ENCODE peak calls at places on chromosomes 7 and 10, in seven cellular contexts. G is PC-3, A is lung, Y is GM13976, I is fibroblast of mammary gland, Z is A549, J is fibroblast of the aortic adventitia. W is an unnamed sample.

GRCh38 chr7:13742719-13743640 is 246.5 kb downstream of the ETV1 start:
- DNase-seq in I (peak; percentile 67), J (peak; percentile 70), G (peak; percentile 69), Z (no peak), A (peak; percentile 32), Y (no peak), W (no peak)

GRCh38 chr7:150820578-150821198 is 20.1 kb downstream of the TMEM176A start:
- DNase-seq in Y (no peak), A (no peak), G (no peak), I (no peak), J (no peak), Z (no peak), W (no peak)

GRCh38 chr7:98551541-98552273 is 65.4 kb upstream of the NPTX2 start:
- DNase-seq in I (no peak), Z (no peak), J (no peak), Y (no peak), A (no peak), G (no peak), W (no peak)

GRCh38 chr10:323651-324293 is 188.5 kb downstream of the ZMYND11 start:
- DNase-seq in I (peak; percentile 97), Y (peak; percentile 58), A (peak; percentile 76), J (peak; percentile 97), G (peak; percentile 80), Z (peak; percentile 81), W (peak; percentile 66)

GRCh38 chr7:143323650-143324049 is 7.7 kb downstream of the CLCN1 start:
- DNase-seq in I (no peak), Z (no peak), A (no peak), G (no peak), Y (no peak), J (no peak), W (no peak)

GRCh38 chr7:22109761-22110160 is 164.1 kb upstream of the CDCA7L start:
- DNase-seq in I (peak; percentile 58), G (peak; percentile 48), Z (peak; percentile 28), A (peak; percentile 57), J (peak; percentile 53), Y (no peak), W (no peak)

GRCh38 chr7:131302876-131303707 is 24.6 kb upstream of the MKLN1 start:
- DNase-seq in I (peak; percentile 37), A (peak; percentile 38), J (peak; percentile 62), G (peak; percentile 65), Y (peak; percentile 37), Z (peak; percentile 28), W (peak; percentile 39)

GRCh38 chr7:132145063-132145462 is 431.2 kb downstream of the PLXNA4 start:
- DNase-seq in J (no peak), Y (no peak), I (no peak), Z (no peak), G (no peak), A (no peak), W (no peak)

GRCh38 chr7:74020396-74020795 is 7.6 kb upstream of the ELN start:
- DNase-seq in Y (no peak), J (no peak), Z (no peak), A (no peak), G (no peak), I (no peak), W (no peak)

GRCh38 chr7:28166982-28167715 is 13.4 kb downstream of the JAZF1 start:
- DNase-seq in Y (no peak), Z (no peak), G (no peak), I (peak; percentile 35), A (no peak), J (no peak), W (no peak)

GRCh38 chr7:151088856-151089699 is 2.8 kb downstream of the AGAP3 start:
- DNase-seq in Y (no peak), J (peak; percentile 80), I (peak; percentile 79), Z (no peak), G (peak; percentile 39), A (peak; percentile 70), W (no peak)

GRCh38 chr7:100861616-100861985 is 5.6 kb upstream of the TRIP6 start:
- DNase-seq in J (no peak), I (no peak), Y (no peak), G (no peak), A (no peak), Z (no peak), W (no peak)

GRCh38 chr7:118252087-118252486 is 27.6 kb downstream of the ANKRD7 start:
- DNase-seq in Z (no peak), J (no peak), Y (no peak), G (no peak), A (no peak), I (no peak), W (no peak)

GRCh38 chr7:118245267-118246040 is 20.9 kb downstream of the ANKRD7 start:
- DNase-seq in A (no peak), Z (no peak), I (no peak), Y (no peak), J (no peak), G (no peak), W (no peak)

GRCh38 chr7:118250860-118251494 is 26.5 kb downstream of the ANKRD7 start:
- DNase-seq in Z (no peak), I (no peak), Y (no peak), A (no peak), G (peak; percentile 4), J (peak; percentile 1), W (no peak)
- TF ChIP-seq CTCF in Z (peak; percentile 15), I (peak; percentile 41), Y (no peak), A (no peak), G (peak; percentile 58), J (peak; percentile 32), W (no peak)

GRCh38 chr10:121113385-121113696 is 262.2 kb downstream of the WDR11 start:
- DNase-seq in J (no peak), Y (no peak), Z (no peak), G (peak; percentile 39), A (peak; percentile 73), I (no peak), W (no peak)

GRCh38 chr10:121113906-121114305 is 262.7 kb downstream of the WDR11 start:
- DNase-seq in J (no peak), A (no peak), Z (no peak), I (no peak), Y (no peak), G (no peak), W (no peak)

GRCh38 chr10:121115154-121115553 is 264.0 kb downstream of the WDR11 start:
- DNase-seq in J (no peak), Y (no peak), Z (no peak), I (no peak), G (no peak), A (no peak), W (no peak)

GRCh38 chr10:121110369-121110768 is 259.2 kb downstream of the WDR11 start:
- DNase-seq in I (no peak), A (no peak), Z (no peak), Y (no peak), J (no peak), G (no peak), W (no peak)

GRCh38 chr10:121112618-121113384 is 261.6 kb downstream of the WDR11 start:
- DNase-seq in Z (no peak), J (no peak), A (no peak), Y (no peak), I (no peak), G (no peak), W (no peak)
- TF ChIP-seq CTCF in Z (no peak), J (no peak), A (no peak), Y (no peak), I (no peak), G (peak; percentile 8), W (no peak)

GRCh38 chr10:101355307-101355706 is 1.3 kb downstream of the BTRC start:
- DNase-seq in A (no peak), G (no peak), Y (no peak), J (no peak), Z (no peak), I (no peak), W (no peak)

GRCh38 chr10:101354584-101355070 is 662 bp downstream of the BTRC start:
- DNase-seq in A (no peak), J (peak; percentile 41), Y (no peak), G (peak; percentile 19), I (no peak), Z (no peak), W (no peak)

GRCh38 chr10:101356132-101356531 is 2.2 kb downstream of the BTRC start:
- DNase-seq in G (no peak), J (no peak), Y (no peak), Z (no peak), I (no peak), A (no peak), W (no peak)

GRCh38 chr10:101351477-101351876 is 2.5 kb upstream of the BTRC start:
- DNase-seq in Z (no peak), Y (no peak), J (no peak), G (no peak), A (no peak), I (no peak), W (no peak)

DNA sequence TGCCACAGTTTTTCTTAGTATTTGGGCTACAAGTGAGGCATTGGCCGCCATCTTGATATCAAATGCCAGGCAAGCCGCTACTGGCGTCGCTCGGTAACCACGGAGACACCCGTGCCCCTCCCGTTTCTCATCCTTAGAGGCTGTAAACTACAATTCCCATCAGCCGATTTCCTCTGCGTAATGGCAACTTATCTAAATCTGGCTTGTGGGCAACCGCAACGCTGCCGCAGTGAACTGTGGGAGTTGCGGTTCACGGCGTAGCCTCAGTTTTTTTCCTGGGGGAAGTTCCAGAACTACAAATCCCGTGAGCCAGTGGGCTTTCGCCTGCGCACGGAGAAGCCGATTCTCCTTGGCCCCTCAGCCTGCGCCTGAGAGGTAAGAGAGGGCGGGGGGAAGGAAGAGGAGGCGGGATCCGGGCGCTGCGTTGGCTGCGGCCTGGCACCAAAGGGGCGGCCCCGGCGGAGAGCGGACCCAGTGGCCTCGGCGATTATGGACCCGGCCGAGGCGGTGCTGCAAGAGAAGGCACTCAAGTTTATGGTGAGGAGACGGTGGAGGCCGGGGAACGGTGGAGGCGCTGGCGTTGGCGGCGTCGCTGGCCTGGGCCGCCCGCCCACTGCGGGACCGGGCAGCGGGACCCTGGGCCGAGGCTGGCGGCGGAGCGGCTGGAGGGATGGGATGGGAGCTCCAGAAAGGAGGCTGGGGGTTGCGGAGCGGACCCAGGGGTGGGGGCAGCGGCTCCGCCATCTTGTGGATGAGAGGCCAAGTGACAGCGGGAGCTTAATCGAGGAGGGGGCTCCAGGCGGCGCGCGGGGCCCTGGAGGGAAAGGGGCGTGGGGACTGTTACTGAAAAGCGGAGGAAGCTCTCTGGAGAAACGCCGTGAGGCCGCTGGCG is at the start of gene BTRC:
- DNase-seq in Z (peak; percentile 94), A (peak; percentile 97), Y (peak; percentile 94), I (peak; percentile 99), J (peak; percentile 99), G (peak; percentile 98), W (peak; percentile 95)
- TF ChIP-seq CTCF in Z (no peak), A (no peak), Y (no peak), I (no peak), J (no peak), G (no peak), W (no peak)

GRCh38 chr10:70539471-70539870 is 60.9 kb downstream of the PALD1 start:
- DNase-seq in Y (no peak), J (no peak), A (no peak), I (no peak), Z (no peak), G (no peak), W (no peak)

GRCh38 chr10:70538731-70539338 is 60.3 kb downstream of the PALD1 start:
- DNase-seq in Y (no peak), A (no peak), G (no peak), J (no peak), I (no peak), Z (no peak), W (no peak)

GRCh38 chr10:70536196-70536920 is 57.8 kb downstream of the PALD1 start:
- DNase-seq in Y (no peak), I (no peak), J (no peak), G (peak; percentile 70), Z (no peak), A (no peak), W (no peak)

GRCh38 chr10:70538195-70538520 is 59.6 kb downstream of the PALD1 start:
- DNase-seq in A (no peak), Y (no peak), I (no peak), G (no peak), J (no peak), Z (no peak), W (no peak)

GRCh38 chr10:70537398-70538194 is 59.0 kb downstream of the PALD1 start:
- DNase-seq in Y (peak; percentile 56), J (no peak), A (no peak), Z (peak; percentile 21), G (peak; percentile 88), I (no peak), W (peak; percentile 46)
- TF ChIP-seq CTCF in Y (peak; percentile 25), J (peak; percentile 22), A (no peak), Z (peak; percentile 47), G (peak; percentile 98), I (peak; percentile 26), W (peak; percentile 43)